ENCODE peak calls at places on chromosomes 4 and X, in six cellular contexts. B is HepG2, W is endothelial cell of umbilical vein, V is GM12878, Q is K562, K is A549. U is an unnamed sample.

GRCh38 chrX:11437642-11438379 is 144.6 kb downstream of the AMELX start:
- DNase-seq in B (peak; percentile 19), W (peak; percentile 42), V (no peak), Q (peak; percentile 81), K (no peak), U (no peak)

GRCh38 chr4:87029356-87029755 is 94.5 kb downstream of the AFF1 start:
- DNase-seq in B (no peak), W (no peak), V (no peak), Q (no peak), K (no peak), U (no peak)

GRCh38 chr4:95027906-95028618 is 270.3 kb downstream of the BMPR1B start:
- DNase-seq in B (no peak), W (no peak), V (no peak), Q (no peak), K (no peak), U (no peak)

GRCh38 chr4:155548173-155548572 is 118.5 kb upstream of the GUCY1A1 start:
- DNase-seq in B (no peak), W (no peak), V (no peak), Q (no peak), K (no peak), U (no peak)

GRCh38 chr4:7871356-7871755 is 68.3 kb downstream of the AFAP1 start:
- DNase-seq in B (no peak), W (no peak), V (no peak), Q (no peak), K (no peak), U (no peak)

GRCh38 chr4:159227984-159228383 is 125.1 kb downstream of the RAPGEF2 start:
- DNase-seq in B (peak; percentile 3), W (peak; percentile 91), V (no peak), Q (no peak), K (peak; percentile 30), U (no peak)

GRCh38 chr4:105587851-105588250 is 35.4 kb downstream of the ARHGEF38 start:
- DNase-seq in B (no peak), W (no peak), V (no peak), Q (no peak), K (no peak), U (no peak)

GRCh38 chr4:129218355-129218754 is 122.4 kb downstream of the C4orf33 start:
- DNase-seq in B (no peak), W (peak; percentile 24), V (no peak), Q (peak; percentile 8), K (peak; percentile 35), U (no peak)

GRCh38 chrX:151000901-151001301 is 17.8 kb downstream of the HMGB3 start:
- DNase-seq in B (no peak), W (no peak), V (no peak), Q (no peak), K (no peak), U (no peak)

DNA sequence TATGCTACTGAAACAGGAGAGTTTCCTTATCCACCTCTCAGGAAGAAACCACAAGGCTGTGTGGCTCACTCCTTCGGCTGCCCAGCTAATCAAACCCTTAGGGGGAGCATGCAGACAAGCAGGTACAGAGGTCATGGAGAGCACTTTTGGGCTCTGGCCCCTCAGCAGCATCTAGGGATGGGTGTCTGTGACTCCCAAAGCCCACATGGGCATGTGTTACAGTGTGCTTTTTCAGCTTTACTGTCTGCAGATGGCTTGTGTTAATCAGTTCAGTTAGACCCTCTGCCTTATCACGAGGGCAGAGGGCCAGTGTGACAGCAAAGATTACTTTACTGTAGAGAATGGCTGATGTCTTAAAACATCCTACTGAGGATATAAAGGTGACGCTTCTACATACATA is 447.4 kb downstream of the PCDH10 start:
- DNase-seq in B (no peak), W (no peak), V (no peak), Q (peak; percentile 61), K (no peak), U (no peak)
- TF ChIP-seq MYC in B (no peak), W (no peak), V (no peak), Q (no peak), K (no peak), U (no peak)

GRCh38 chr4:10115657-10116624 is 658 bp downstream of the WDR1 start:
- DNase-seq in B (peak; percentile 58), W (no peak), V (peak; percentile 23), Q (peak; percentile 79), K (peak; percentile 52), U (peak; percentile 69)
- TF ChIP-seq MAX in B (peak; percentile 5), W (no peak), V (no peak), Q (no peak), K (no peak), U (no peak)

DNA sequence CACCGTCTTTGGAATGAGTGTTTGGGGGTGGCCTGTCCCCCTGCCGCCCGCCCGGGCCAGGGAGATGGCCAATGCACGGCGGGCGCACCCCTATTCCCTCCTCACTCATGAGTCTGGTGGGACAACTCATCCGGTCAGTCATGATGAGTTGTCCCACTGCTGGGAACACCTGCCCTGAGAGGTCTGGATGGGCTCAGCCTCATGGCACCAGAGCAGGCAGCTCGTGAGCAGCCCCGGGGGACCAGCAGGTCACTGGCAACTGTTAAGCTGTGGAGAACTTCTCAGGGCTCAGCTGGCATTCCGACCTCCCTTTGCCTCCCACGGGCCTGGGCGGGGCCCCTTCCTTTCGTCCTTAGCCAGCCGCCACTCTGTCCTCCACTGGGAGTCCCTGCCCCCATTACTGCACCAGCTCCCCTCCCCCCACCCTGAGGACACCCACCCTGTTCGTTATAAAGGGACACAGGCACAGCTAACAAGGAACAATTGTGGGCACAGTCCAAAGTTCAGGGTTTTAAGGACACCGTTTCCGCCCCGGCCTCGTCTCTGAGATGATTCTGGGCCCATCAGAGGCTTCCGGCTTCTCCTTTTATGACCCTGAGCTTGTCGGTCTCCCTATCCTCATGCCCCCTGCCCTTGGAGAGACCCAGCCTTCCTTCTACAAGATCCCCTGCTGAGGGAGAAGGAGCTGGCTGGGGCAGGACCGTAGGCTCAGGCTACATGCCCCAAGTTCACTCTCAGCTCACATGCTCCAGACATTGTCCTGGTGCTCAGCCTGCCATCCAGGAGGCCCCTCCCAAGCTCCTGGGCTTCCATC is 14.6 kb upstream of the KIAA0232 start:
- DNase-seq in B (peak; percentile 73), W (no peak), V (no peak), Q (no peak), K (no peak), U (peak; percentile 50)
- TF ChIP-seq MYC in B (peak; percentile 64), W (no peak), V (no peak), Q (no peak), K (no peak), U (no peak)

GRCh38 chr4:73344106-73344505 is 60.0 kb upstream of the ALB start:
- DNase-seq in B (no peak), W (no peak), V (no peak), Q (no peak), K (no peak), U (no peak)

GRCh38 chr4:73345399-73345975 is 58.6 kb upstream of the ALB start:
- DNase-seq in B (peak; percentile 93), W (no peak), V (no peak), Q (no peak), K (peak; percentile 31), U (no peak)

GRCh38 chr4:73335717-73336116 is 68.4 kb upstream of the ALB start:
- DNase-seq in B (no peak), W (no peak), V (no peak), Q (no peak), K (no peak), U (no peak)

GRCh38 chr4:73343432-73343831 is 60.7 kb upstream of the ALB start:
- DNase-seq in B (peak; percentile 12), W (no peak), V (no peak), Q (peak; percentile 41), K (no peak), U (no peak)

DNA sequence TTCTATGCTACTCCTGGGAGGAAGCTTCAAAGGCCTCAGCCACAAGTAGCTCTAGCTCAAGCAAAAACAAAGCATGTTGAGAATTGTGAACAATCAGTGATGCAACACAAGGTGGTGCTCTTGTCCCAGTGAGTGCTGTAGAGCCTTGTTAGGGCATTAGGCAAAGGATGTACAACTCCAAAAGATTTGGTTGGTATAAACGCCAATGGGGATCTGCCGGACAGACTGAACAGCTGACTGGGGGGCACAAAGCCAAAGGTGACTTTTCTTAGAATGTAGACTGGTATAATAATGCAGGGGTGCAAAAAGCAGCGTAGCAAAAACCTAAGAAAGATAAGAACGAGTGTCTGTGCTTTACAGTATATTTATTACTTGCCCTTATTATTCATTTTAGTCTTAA is 62.6 kb upstream of the ALB start:
- DNase-seq in B (peak; percentile 85), W (peak; percentile 34), V (peak; percentile 16), Q (peak; percentile 67), K (peak; percentile 67), U (peak; percentile 58)
- TF ChIP-seq MAX in B (no peak), W (no peak), V (no peak), Q (no peak), K (no peak), U (no peak)

DNA sequence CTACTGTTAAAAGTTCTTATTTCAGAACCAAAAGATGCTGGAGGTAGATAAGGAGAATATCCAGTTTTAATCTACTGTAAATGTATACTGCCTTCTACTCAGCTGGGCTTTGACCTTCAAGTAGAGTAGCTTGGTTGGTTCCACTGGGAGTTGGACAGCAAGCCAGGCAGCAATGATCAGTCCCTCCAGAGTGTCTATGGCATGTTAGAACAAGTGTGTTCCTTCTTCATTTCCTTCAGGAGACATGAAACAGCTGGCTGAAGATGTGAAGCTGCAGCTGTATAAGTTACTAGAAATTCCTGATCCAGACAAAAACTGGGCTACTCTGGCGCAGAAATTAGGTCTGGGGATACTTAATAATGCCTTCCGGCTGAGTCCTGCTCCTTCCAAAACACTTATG is 111.0 kb downstream of the NFKB1 start:
- DNase-seq in B (no peak), W (no peak), V (no peak), Q (no peak), K (no peak), U (no peak)
- TF ChIP-seq MYC in B (no peak), W (no peak), V (no peak), Q (no peak), K (no peak), U (no peak)

GRCh38 chr4:1009647-1010521 is 1.5 kb upstream of the FGFRL1 start:
- DNase-seq in B (no peak), W (peak; percentile 39), V (no peak), Q (peak; percentile 69), K (peak; percentile 49), U (peak; percentile 77)
- TF ChIP-seq MAX in B (no peak), W (no peak), V (no peak), Q (peak; percentile 85), K (peak; percentile 18), U (no peak)

GRCh38 chrX:38099688-38100087 is 93.3 kb downstream of the SYTL5 start:
- DNase-seq in B (no peak), W (no peak), V (no peak), Q (no peak), K (no peak), U (no peak)

DNA sequence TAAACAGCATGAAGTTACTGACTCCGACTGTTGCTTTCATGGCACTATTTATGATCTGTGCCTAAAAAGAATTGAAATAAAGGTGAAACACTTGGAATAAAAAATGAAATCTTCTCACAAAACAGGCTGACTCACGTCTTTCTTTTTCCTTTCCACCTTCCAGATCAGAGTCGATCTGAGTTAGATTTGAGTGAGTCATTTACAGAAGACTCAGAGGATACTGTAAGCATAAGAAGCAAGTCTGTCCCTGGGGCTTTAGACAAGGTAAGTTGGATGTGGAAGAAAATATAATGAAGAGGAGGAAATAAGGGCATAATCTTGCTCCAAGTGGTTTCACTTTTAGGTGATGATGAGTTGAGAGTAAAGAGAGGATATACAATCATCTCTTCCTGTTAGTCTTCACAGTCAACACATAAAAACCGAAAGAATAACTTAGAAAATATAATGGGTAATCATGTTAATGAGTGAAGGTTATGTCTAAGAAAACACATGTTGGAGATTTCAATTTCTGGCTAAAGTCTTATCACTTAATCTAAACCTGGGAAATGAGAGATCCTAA is 89.7 kb downstream of the SYTL5 start:
- DNase-seq in B (no peak), W (peak; percentile 63), V (no peak), Q (peak; percentile 2), K (peak; percentile 21), U (no peak)
- TF ChIP-seq MYC in B (no peak), W (no peak), V (no peak), Q (no peak), K (no peak), U (no peak)

GRCh38 chr4:149371021-149371420 is 444.6 kb downstream of the IQCM start:
- DNase-seq in B (peak; percentile 34), W (peak; percentile 46), V (no peak), Q (peak; percentile 1), K (peak; percentile 54), U (peak; percentile 50)
- TF ChIP-seq MAX in B (no peak), W (no peak), V (no peak), Q (no peak), K (no peak), U (no peak)

U was measured in NB4.